ENCODE peak calls at places on chromosome 13, in six cellular contexts. O is amniotic stem cell; X is activated CD8-positive, alpha-beta memory T cell treated with anti-CD3 and anti-CD28 coated beads for 1 hour; Y is neuronal stem cell; N is body of pancreas; G is neural progenitor cell. W is an unnamed sample.

GRCh38 chr13:46595136-46595917 is 42.4 kb downstream of the LRCH1 start:
- DNase-seq in O (no peak), X (no peak), Y (no peak), N (no peak), G (no peak), W (no peak)

GRCh38 chr13:23279321-23279720 is 98.5 kb downstream of the SGCG start:
- DNase-seq in O (no peak), X (no peak), Y (no peak), N (no peak), G (no peak), W (no peak)

GRCh38 chr13:40406405-40407138 is 259.9 kb downstream of the FOXO1 start:
- DNase-seq in O (no peak), X (no peak), Y (no peak), N (no peak), G (no peak), W (no peak)

GRCh38 chr13:80778302-80778701 is 437.4 kb upstream of the SPRY2 start:
- DNase-seq in O (no peak), X (no peak), Y (no peak), N (no peak), G (no peak), W (no peak)

GRCh38 chr13:102141625-102142472 is 260.0 kb downstream of the FGF14 start:
- DNase-seq in O (no peak), X (no peak), Y (no peak), N (no peak), G (peak), W (peak)

GRCh38 chr13:53343345-53343744 is 314.7 kb downstream of the OLFM4 start:
- DNase-seq in O (no peak), X (no peak), Y (peak), N (no peak), G (peak), W (no peak)

GRCh38 chr13:23020246-23020843 is 160.4 kb upstream of the SGCG start:
- DNase-seq in O (no peak), X (no peak), Y (peak), N (peak), G (peak), W (peak)

GRCh38 chr13:52048516-52048915 is 24.0 kb downstream of the UTP14C start:
- DNase-seq in O (no peak), X (no peak), Y (no peak), N (no peak), G (no peak), W (no peak)

GRCh38 chr13:34369925-34370324 is 552.0 kb downstream of the RFC3 start:
- DNase-seq in O (no peak), X (no peak), Y (no peak), N (no peak), G (no peak), W (no peak)

GRCh38 chr13:32496574-32497160 is 41.9 kb downstream of the N4BP2L2 start:
- DNase-seq in O (no peak), X (no peak), Y (no peak), N (no peak), G (no peak), W (no peak)

GRCh38 chr13:89966524-89966923 is 1381.0 kb upstream of the MIR17HG start:
- DNase-seq in O (no peak), X (no peak), Y (no peak), N (no peak), G (peak), W (no peak)

W was measured in SK-N-MC.